ENCODE peak calls at places on chromosomes 11 and 22, in six cellular contexts. H, L, G, T, F and J are unnamed samples.

GRCh38 chr11:66863428-66864125 is 6.7 kb downstream of the LRFN4 start:
- DNase-seq in H (no peak), L (no peak), G (no peak), T (no peak), F (no peak), J (no peak)

GRCh38 chr11:12192796-12193514 is 82.6 kb downstream of the MICAL2 start:
- DNase-seq in H (no peak), L (no peak), G (no peak), T (no peak), F (no peak), J (no peak)

GRCh38 chr11:10318527-10318802 is 13.6 kb downstream of the ADM start:
- DNase-seq in H (no peak), L (no peak), G (no peak), T (no peak), F (no peak), J (no peak)

GRCh38 chr11:102831709-102832492 is 11.5 kb downstream of the MMP3 start:
- DNase-seq in H (no peak), L (no peak), G (no peak), T (peak), F (no peak), J (no peak)

GRCh38 chr11:132941024-132941646 is 591.2 kb downstream of the OPCML start:
- DNase-seq in H (no peak), L (no peak), G (peak), T (peak), F (no peak), J (peak)

GRCh38 chr11:68043349-68044144 is 4.7 kb downstream of the TCIRG1 start:
- DNase-seq in H (no peak), L (no peak), G (no peak), T (peak), F (peak), J (no peak)

GRCh38 chr11:30553521-30554110 is 32.5 kb downstream of the MPPED2 start:
- DNase-seq in H (no peak), L (no peak), G (no peak), T (no peak), F (no peak), J (peak)

GRCh38 chr22:43978558-43978957 is 23.3 kb downstream of the SAMM50 start:
- DNase-seq in H (no peak), L (no peak), G (no peak), T (no peak), F (no peak), J (no peak)

GRCh38 chr22:44360686-44361381 is 48.1 kb upstream of the SHISAL1 start:
- DNase-seq in H (no peak), L (peak), G (peak), T (peak), F (peak), J (peak)

GRCh38 chr11:125516266-125516665 is 20.2 kb upstream of the FEZ1 start:
- DNase-seq in H (no peak), L (no peak), G (no peak), T (no peak), F (no peak), J (no peak)

GRCh38 chr11:98227266-98227665 is 793.5 kb upstream of the CNTN5 start:
- DNase-seq in H (no peak), L (no peak), G (no peak), T (no peak), F (no peak), J (no peak)

GRCh38 chr11:87097582-87097981 is 59.8 kb downstream of the TMEM135 start:
- DNase-seq in H (no peak), L (no peak), G (peak), T (peak), F (peak), J (peak)

GRCh38 chr11:44808053-44808753 is 81.4 kb downstream of the TSPAN18 start:
- DNase-seq in H (no peak), L (no peak), G (no peak), T (no peak), F (no peak), J (no peak)

GRCh38 chr22:31230871-31231621 is 18.9 kb downstream of the LIMK2 start:
- DNase-seq in H (peak), L (no peak), G (no peak), T (peak), F (peak), J (peak)

GRCh38 chr11:115409691-115410220 is 94.5 kb downstream of the CADM1 start:
- DNase-seq in H (no peak), L (no peak), G (no peak), T (no peak), F (peak), J (no peak)

GRCh38 chr11:18144243-18144642 is 11.9 kb downstream of the MRGPRX3 start:
- DNase-seq in H (no peak), L (no peak), G (peak), T (peak), F (no peak), J (no peak)

GRCh38 chr11:75810637-75811383 is 4.2 kb upstream of the UVRAG start:
- DNase-seq in H (no peak), L (no peak), G (no peak), T (no peak), F (no peak), J (no peak)

GRCh38 chr11:123577081-123577598 is 77.3 kb downstream of the SCN3B start:
- DNase-seq in H (peak), L (peak), G (peak), T (peak), F (peak), J (peak)

GRCh38 chr11:102497061-102497460 is 33.5 kb downstream of the MMP7 start:
- DNase-seq in H (no peak), L (no peak), G (no peak), T (peak), F (no peak), J (no peak)

GRCh38 chr11:47928426-47928825 is 51.9 kb upstream of the PTPRJ start:
- DNase-seq in H (no peak), L (peak), G (no peak), T (no peak), F (no peak), J (no peak)

GRCh38 chr11:47918370-47918690 is 62.0 kb upstream of the PTPRJ start:
- DNase-seq in H (no peak), L (no peak), G (no peak), T (peak), F (no peak), J (no peak)

GRCh38 chr11:47923667-47924066 is 56.7 kb upstream of the PTPRJ start:
- DNase-seq in H (no peak), L (peak), G (no peak), T (peak), F (no peak), J (no peak)

GRCh38 chr11:47918882-47919495 is 61.4 kb upstream of the PTPRJ start:
- DNase-seq in H (no peak), L (peak), G (peak), T (peak), F (no peak), J (peak)

DNA sequence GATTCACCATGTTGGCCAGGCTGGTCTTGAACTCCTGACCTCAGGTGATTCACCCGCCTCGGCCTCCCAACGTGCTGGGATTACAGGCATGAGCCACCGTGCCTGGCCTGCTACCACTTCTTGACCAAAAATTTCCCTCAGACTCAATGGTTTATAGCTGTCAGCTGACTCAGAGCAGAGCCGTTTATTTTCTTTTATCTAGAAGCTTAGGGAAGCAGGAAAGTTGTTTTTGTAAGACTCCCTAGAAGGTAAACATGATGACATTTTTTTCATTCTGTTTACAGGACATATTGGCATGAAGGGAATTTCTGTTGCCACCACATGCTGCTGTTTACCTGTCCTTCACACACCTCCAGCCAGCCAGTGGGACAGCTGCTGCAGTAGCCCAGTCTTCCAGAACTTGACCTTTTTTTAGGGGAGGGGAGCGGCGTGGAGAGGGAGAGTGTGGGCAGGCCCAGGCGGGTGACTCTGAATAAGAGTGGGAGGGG is 56.1 kb upstream of the PTPRJ start:
- DNase-seq in H (no peak), L (peak), G (peak), T (peak), F (peak), J (no peak)
- H3K27ac ChIP-seq in H (no peak), L (peak), G (peak), T (peak), F (peak), J (no peak)

GRCh38 chr22:24580276-24580675 is 12.6 kb downstream of the LRRC75B start:
- DNase-seq in H (no peak), L (no peak), G (peak), T (peak), F (no peak), J (no peak)

GRCh38 chr22:24584871-24585411 is 7.9 kb downstream of the LRRC75B start:
- DNase-seq in H (no peak), L (no peak), G (no peak), T (no peak), F (no peak), J (no peak)

GRCh38 chr22:24583972-24584790 is 8.7 kb downstream of the LRRC75B start:
- DNase-seq in H (no peak), L (no peak), G (no peak), T (no peak), F (no peak), J (no peak)

GRCh38 chr22:24583221-24583971 is 9.5 kb downstream of the LRRC75B start:
- DNase-seq in H (no peak), L (no peak), G (no peak), T (peak), F (no peak), J (no peak)

GRCh38 chr22:24582111-24582814 is 10.6 kb downstream of the LRRC75B start:
- DNase-seq in H (no peak), L (no peak), G (no peak), T (no peak), F (no peak), J (no peak)
- H3K27ac ChIP-seq in H (no peak), L (no peak), G (no peak), T (no peak), F (no peak), J (no peak)

DNA sequence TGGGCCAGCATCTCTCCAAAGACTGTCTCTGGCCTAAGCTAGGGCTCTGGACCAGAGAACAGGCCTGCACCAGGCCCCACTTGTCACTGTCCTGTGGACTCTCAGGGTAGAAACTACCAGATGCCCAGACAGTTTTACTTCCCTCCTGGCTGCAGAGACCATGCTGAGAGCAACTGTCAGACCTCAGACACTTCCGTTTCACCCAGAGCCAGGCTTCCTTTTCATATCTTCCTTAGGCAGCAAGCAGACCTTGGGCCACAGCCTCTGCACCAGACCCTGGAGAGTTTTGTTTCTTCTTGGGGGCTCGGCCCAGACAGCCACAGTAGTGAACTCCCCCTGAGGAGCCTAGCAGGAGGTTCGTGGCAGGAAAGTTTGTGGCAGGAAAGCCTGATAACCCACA is 12.1 kb upstream of the FCHSD2 start:
- DNase-seq in H (no peak), L (no peak), G (no peak), T (no peak), F (no peak), J (no peak)
- H3K27ac ChIP-seq in H (peak), L (peak), G (no peak), T (no peak), F (no peak), J (no peak)

GRCh38 chr11:2804701-2805387 is 80.7 kb downstream of the CDKN1C start:
- DNase-seq in H (no peak), L (peak), G (no peak), T (no peak), F (no peak), J (no peak)
- H3K27ac ChIP-seq in H (peak), L (no peak), G (no peak), T (no peak), F (no peak), J (no peak)

DNA sequence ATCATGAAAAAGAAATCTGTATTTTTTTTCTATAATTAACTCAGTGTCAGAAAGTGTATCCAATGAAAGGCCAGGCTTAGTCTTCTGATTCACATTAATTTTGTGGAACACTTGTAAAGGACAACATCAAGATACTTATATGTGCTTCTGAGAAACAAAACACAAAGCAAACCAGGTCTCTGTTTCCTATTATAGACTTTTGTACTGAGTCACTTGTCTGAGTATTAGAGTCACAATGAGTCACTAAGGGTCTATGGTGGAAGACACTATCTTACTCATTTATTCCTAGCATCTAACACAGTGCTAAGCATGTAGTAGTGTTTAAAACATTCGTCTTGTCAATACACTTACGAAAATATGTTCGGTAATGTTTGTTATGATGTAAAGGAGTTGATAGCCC is 297.8 kb upstream of the CCDC90B start:
- DNase-seq in H (no peak), L (no peak), G (peak), T (peak), F (no peak), J (no peak)
- H3K27ac ChIP-seq in H (no peak), L (no peak), G (no peak), T (peak), F (no peak), J (no peak)

DNA sequence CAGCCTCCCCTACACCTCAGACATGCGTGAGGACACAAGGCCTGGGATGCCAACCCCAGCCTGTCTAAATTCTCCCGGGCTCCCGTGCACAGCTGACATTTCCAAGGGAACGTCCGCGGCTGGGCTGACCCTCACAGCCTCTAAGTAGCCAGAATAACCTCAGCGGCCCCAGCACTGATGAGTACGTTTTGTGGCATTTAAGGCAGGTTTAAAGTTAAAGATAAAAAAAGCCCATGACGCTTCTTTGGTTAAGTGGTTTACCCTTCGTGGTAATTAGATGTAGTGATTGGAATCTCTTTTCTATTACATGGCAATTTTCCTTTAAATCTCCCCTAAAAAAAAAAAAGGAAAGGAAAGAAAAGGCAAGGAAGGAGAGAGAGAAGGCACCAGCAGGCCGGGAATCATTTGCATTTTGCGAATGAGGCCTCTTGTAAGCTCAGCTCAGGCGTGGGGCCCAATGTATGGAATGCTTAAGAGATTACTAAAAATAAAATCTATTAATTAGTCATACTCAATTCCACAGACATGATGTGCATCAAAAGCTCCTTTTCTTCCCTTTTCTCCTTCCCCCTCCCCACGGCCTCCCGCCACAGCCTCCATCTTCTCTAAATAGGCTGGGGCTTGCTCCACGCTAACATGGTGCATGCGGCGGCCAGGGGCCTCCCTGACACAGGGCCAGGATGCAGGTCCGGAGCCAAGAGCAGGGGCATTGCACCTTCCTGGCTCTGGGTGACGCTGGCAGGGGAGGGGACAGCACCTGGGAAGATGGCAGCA is 44.1 kb downstream of the MACROD1 start:
- DNase-seq in H (no peak), L (no peak), G (peak), T (peak), F (no peak), J (no peak)
- H3K27ac ChIP-seq in H (peak), L (no peak), G (peak), T (no peak), F (no peak), J (no peak)

DNA sequence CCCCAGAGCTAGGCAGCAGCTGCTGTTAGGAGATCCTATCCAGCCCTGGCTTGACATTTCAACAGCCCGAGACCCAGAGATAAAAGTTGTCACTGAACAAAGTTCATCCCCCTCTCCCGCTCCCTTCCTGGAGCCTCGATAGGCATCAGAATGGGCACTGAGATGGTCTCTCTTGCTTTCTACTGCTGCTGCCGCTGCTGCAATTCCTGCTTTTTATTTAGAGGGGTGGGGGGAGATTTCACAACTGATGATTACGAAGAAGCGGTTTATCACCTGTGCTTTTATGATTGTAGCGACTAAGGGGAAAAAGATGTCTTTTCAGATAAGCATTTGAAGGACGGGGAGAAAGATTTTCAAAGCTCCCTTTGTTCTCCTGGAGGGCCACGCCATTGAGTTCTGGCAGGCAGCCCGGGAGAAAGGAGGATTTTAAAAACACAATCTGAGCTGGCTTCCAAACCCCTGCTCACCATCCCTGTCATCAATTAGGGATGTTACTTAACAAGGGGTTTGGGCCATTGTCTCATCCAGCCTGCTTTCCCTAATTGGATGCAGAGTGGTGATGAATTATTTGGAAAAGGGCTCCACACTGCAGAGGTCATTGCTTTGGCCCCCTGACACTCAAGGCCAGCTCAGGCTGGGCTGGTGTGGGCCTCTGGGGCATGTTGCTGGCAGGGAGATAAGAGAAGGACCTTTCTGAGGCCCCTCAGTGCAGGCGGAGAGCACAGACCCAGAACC is 344.7 kb downstream of the BUD13 start:
- DNase-seq in H (no peak), L (no peak), G (no peak), T (no peak), F (no peak), J (no peak)
- H3K27ac ChIP-seq in H (no peak), L (no peak), G (no peak), T (no peak), F (no peak), J (no peak)

GRCh38 chr22:39995346-39996252 is 845 bp downstream of the FAM83F start:
- DNase-seq in H (no peak), L (no peak), G (no peak), T (no peak), F (no peak), J (peak)
- H3K27ac ChIP-seq in H (no peak), L (no peak), G (peak), T (no peak), F (no peak), J (no peak)

GRCh38 chr11:116928102-116928777 is 90.8 kb upstream of the APOA1 start:
- DNase-seq in H (no peak), L (no peak), G (no peak), T (no peak), F (no peak), J (no peak)
- H3K27ac ChIP-seq in H (peak), L (no peak), G (no peak), T (no peak), F (no peak), J (no peak)

DNA sequence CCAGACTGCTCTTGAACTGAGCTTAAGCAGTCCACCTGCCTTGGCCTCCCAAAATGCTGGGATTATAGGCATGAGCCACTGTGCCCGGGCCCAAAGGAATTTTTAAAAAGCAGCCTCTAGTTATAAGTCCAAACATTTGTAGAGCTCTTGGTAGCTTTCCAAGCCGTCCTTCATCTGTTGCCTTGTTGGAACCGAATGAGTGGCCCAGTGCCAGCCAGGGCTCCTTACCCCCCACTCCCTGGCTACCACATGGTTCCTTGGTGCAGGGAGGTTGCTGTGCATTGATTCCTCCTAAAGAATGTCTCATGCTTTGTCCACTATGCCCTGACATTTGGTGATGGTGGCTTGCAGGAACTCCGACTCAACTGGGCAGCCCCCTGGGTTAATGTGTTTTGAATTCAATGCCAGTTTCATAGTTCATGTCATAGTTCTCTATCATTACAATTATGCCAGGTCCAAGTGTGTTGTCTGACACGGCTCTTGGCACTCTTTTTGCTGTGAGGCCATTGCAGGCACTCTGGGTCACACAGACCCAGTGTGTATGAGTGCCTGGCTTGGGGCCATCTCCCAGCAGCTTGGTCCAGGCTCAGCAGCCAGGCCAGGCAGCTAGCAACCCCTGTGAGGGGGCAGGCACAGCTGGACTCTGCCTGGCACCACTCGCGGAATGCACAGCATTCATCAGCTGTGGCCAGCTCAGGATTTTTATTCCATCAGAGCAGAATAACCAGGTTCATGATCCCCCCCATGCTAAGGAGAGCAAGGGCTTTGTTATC is 13.3 kb upstream of the MICALL1 start:
- DNase-seq in H (peak), L (peak), G (no peak), T (no peak), F (no peak), J (no peak)
- H3K27ac ChIP-seq in H (peak), L (peak), G (peak), T (no peak), F (no peak), J (no peak)